ENCODE peak calls at places on chromosome 11, in four cellular contexts. One of them, this sample, is unnamed.

GRCh38 chr11:64081663-64082442 is 46.1 kb downstream of the FLRT1 start:
- DNase-seq in fibroblast of pulmonary artery: no peak
- DNase-seq in CD4-positive, alpha-beta memory T cell: no peak
- DNase-seq in AG04450: no peak
- DNase-seq in this sample: no peak

GRCh38 chr11:43489869-43490465 is 131.2 kb downstream of the TTC17 start:
- DNase-seq in fibroblast of pulmonary artery: no peak
- DNase-seq in CD4-positive, alpha-beta memory T cell: no peak
- DNase-seq in AG04450: no peak
- DNase-seq in this sample: no peak

GRCh38 chr11:65208785-65209710 is 27.3 kb downstream of the CAPN1 start:
- DNase-seq in fibroblast of pulmonary artery: no peak
- DNase-seq in CD4-positive, alpha-beta memory T cell: no peak
- DNase-seq in AG04450: no peak
- DNase-seq in this sample: no peak

GRCh38 chr11:75810637-75811383 is 4.2 kb upstream of the UVRAG start:
- DNase-seq in fibroblast of pulmonary artery: no peak
- DNase-seq in CD4-positive, alpha-beta memory T cell: no peak
- DNase-seq in AG04450: no peak
- DNase-seq in this sample: peak; percentile 85

GRCh38 chr11:47220401-47220821 is 5.6 kb downstream of the DDB2 start:
- DNase-seq in fibroblast of pulmonary artery: peak; percentile 92
- DNase-seq in CD4-positive, alpha-beta memory T cell: no peak
- DNase-seq in AG04450: no peak
- DNase-seq in this sample: no peak

GRCh38 chr11:58864335-58864734 is 19.8 kb upstream of the GLYATL2 start:
- DNase-seq in fibroblast of pulmonary artery: no peak
- DNase-seq in CD4-positive, alpha-beta memory T cell: no peak
- DNase-seq in AG04450: no peak
- DNase-seq in this sample: no peak

GRCh38 chr11:76169473-76169881 is 36.8 kb downstream of the WNT11 start:
- DNase-seq in fibroblast of pulmonary artery: no peak
- DNase-seq in CD4-positive, alpha-beta memory T cell: no peak
- DNase-seq in AG04450: no peak
- DNase-seq in this sample: peak; percentile 80

GRCh38 chr11:127804775-127805446 is 782.4 kb downstream of the ETS1 start:
- DNase-seq in fibroblast of pulmonary artery: no peak
- DNase-seq in CD4-positive, alpha-beta memory T cell: no peak
- DNase-seq in AG04450: no peak
- DNase-seq in this sample: no peak

GRCh38 chr11:59866397-59866796 is at the start of gene TCN1:
- DNase-seq in fibroblast of pulmonary artery: peak; percentile 35
- DNase-seq in CD4-positive, alpha-beta memory T cell: no peak
- DNase-seq in AG04450: no peak
- DNase-seq in this sample: no peak

GRCh38 chr11:105220175-105220574 is 80.6 kb upstream of the CARD18 start:
- DNase-seq in fibroblast of pulmonary artery: peak; percentile 16
- DNase-seq in CD4-positive, alpha-beta memory T cell: no peak
- DNase-seq in AG04450: no peak
- DNase-seq in this sample: no peak

GRCh38 chr11:31240340-31240904 is 129.1 kb downstream of the DCDC1 start:
- DNase-seq in fibroblast of pulmonary artery: peak; percentile 69
- DNase-seq in CD4-positive, alpha-beta memory T cell: peak; percentile 24
- DNase-seq in AG04450: peak; percentile 1
- DNase-seq in this sample: peak; percentile 47

GRCh38 chr11:72920001-72920400 is 105.8 kb downstream of the ATG16L2 start:
- DNase-seq in fibroblast of pulmonary artery: no peak
- DNase-seq in CD4-positive, alpha-beta memory T cell: no peak
- DNase-seq in AG04450: no peak
- DNase-seq in this sample: no peak

GRCh38 chr11:20131744-20132666 is 28.3 kb downstream of the DBX1 start:
- DNase-seq in fibroblast of pulmonary artery: peak; percentile 72
- DNase-seq in CD4-positive, alpha-beta memory T cell: peak; percentile 40
- DNase-seq in AG04450: peak; percentile 23
- DNase-seq in this sample: peak; percentile 43

GRCh38 chr11:18731949-18732821 is 6.2 kb upstream of the IGSF22 start:
- DNase-seq in fibroblast of pulmonary artery: peak; percentile 59
- DNase-seq in CD4-positive, alpha-beta memory T cell: peak; percentile 60
- DNase-seq in AG04450: no peak
- DNase-seq in this sample: peak; percentile 62

GRCh38 chr11:66224226-66224850 is 44.1 kb upstream of the RAB1B start:
- DNase-seq in fibroblast of pulmonary artery: no peak
- DNase-seq in CD4-positive, alpha-beta memory T cell: no peak
- DNase-seq in AG04450: no peak
- DNase-seq in this sample: no peak

GRCh38 chr11:16408619-16409018 is 52.3 kb upstream of the SOX6 start:
- DNase-seq in fibroblast of pulmonary artery: no peak
- DNase-seq in CD4-positive, alpha-beta memory T cell: no peak
- DNase-seq in AG04450: no peak
- DNase-seq in this sample: no peak

GRCh38 chr11:74256370-74257133 is 54.9 kb downstream of the P4HA3 start:
- DNase-seq in fibroblast of pulmonary artery: peak; percentile 44
- DNase-seq in CD4-positive, alpha-beta memory T cell: no peak
- DNase-seq in AG04450: no peak
- DNase-seq in this sample: no peak

GRCh38 chr11:27934830-27935145 is 173.2 kb downstream of the KIF18A start:
- DNase-seq in fibroblast of pulmonary artery: peak; percentile 93
- DNase-seq in CD4-positive, alpha-beta memory T cell: no peak
- DNase-seq in AG04450: peak; percentile 90
- DNase-seq in this sample: no peak

GRCh38 chr11:74004694-74005615 is 3.9 kb downstream of the UCP3 start:
- DNase-seq in fibroblast of pulmonary artery: no peak
- DNase-seq in CD4-positive, alpha-beta memory T cell: peak; percentile 90
- DNase-seq in AG04450: no peak
- DNase-seq in this sample: peak; percentile 58

GRCh38 chr11:8777907-8778767 is 95.5 kb downstream of the RPL27A start:
- DNase-seq in fibroblast of pulmonary artery: peak; percentile 29
- DNase-seq in CD4-positive, alpha-beta memory T cell: no peak
- DNase-seq in AG04450: no peak
- DNase-seq in this sample: peak; percentile 57

GRCh38 chr11:2210366-2211112 is 38.9 kb upstream of the TH start:
- DNase-seq in fibroblast of pulmonary artery: no peak
- DNase-seq in CD4-positive, alpha-beta memory T cell: no peak
- DNase-seq in AG04450: no peak
- DNase-seq in this sample: no peak

GRCh38 chr11:111944139-111944538 is 7.0 kb downstream of the DIXDC1 start:
- DNase-seq in fibroblast of pulmonary artery: peak; percentile 91
- DNase-seq in CD4-positive, alpha-beta memory T cell: no peak
- DNase-seq in AG04450: peak; percentile 59
- DNase-seq in this sample: no peak

GRCh38 chr11:28529540-28530410 is 421.6 kb downstream of the METTL15 start:
- DNase-seq in fibroblast of pulmonary artery: peak; percentile 85
- DNase-seq in CD4-positive, alpha-beta memory T cell: no peak
- DNase-seq in AG04450: peak; percentile 29
- DNase-seq in this sample: peak; percentile 52

GRCh38 chr11:27205269-27205668 is 157.7 kb downstream of the CCDC34 start:
- DNase-seq in fibroblast of pulmonary artery: no peak
- DNase-seq in CD4-positive, alpha-beta memory T cell: no peak
- DNase-seq in AG04450: no peak
- DNase-seq in this sample: no peak

GRCh38 chr11:74611369-74611861 is 19.0 kb downstream of the POLD3 start:
- DNase-seq in fibroblast of pulmonary artery: peak; percentile 86
- DNase-seq in CD4-positive, alpha-beta memory T cell: no peak
- DNase-seq in AG04450: peak; percentile 54
- DNase-seq in this sample: peak; percentile 34

GRCh38 chr11:129965248-129965647 is 37.4 kb downstream of the PRDM10 start:
- DNase-seq in fibroblast of pulmonary artery: no peak
- DNase-seq in CD4-positive, alpha-beta memory T cell: no peak
- DNase-seq in AG04450: no peak
- DNase-seq in this sample: no peak
- H3K4me3 ChIP-seq in fibroblast of pulmonary artery: no peak overlapping the region
- H3K4me3 ChIP-seq in CD4-positive, alpha-beta memory T cell: no peak overlapping the region
- H3K4me3 ChIP-seq in AG04450: no peak overlapping the region
- H3K4me3 ChIP-seq in this sample: no peak overlapping the region

DNA sequence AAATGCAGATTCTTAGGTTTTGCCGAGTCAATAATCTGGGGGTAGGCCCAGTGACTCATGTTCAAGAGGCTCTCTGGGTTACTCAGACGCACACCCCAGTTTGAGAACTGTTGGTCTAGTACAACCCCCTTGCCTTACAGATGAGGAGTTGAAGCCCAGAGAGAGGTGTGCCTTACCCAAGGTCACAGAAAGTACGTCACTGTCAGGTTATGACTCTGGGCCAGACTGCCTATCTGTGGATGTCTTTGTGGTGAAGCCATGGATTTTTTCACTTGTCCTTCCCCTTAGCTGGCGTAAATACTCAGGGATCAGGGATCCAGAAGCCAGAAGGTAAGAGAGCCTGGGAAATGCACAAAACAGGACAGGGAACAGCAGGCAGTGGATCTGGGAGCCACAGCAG is 25.2 kb upstream of the NECTIN1 start:
- DNase-seq in fibroblast of pulmonary artery: no peak
- DNase-seq in CD4-positive, alpha-beta memory T cell: no peak
- DNase-seq in AG04450: no peak
- DNase-seq in this sample: peak; percentile 48
- H3K4me3 ChIP-seq in fibroblast of pulmonary artery: no peak overlapping the region
- H3K4me3 ChIP-seq in CD4-positive, alpha-beta memory T cell: no peak overlapping the region
- H3K4me3 ChIP-seq in AG04450: no peak overlapping the region
- H3K4me3 ChIP-seq in this sample: peak overlapping the region; percentile 63

GRCh38 chr11:6648505-6648904 is 7.1 kb downstream of the DCHS1 start:
- DNase-seq in fibroblast of pulmonary artery: no peak
- DNase-seq in CD4-positive, alpha-beta memory T cell: no peak
- DNase-seq in AG04450: no peak
- DNase-seq in this sample: no peak

GRCh38 chr11:6647836-6648235 is 7.8 kb downstream of the DCHS1 start:
- DNase-seq in fibroblast of pulmonary artery: no peak
- DNase-seq in CD4-positive, alpha-beta memory T cell: no peak
- DNase-seq in AG04450: no peak
- DNase-seq in this sample: no peak

GRCh38 chr11:6647282-6647679 is 8.3 kb downstream of the DCHS1 start:
- DNase-seq in fibroblast of pulmonary artery: peak; percentile 52
- DNase-seq in CD4-positive, alpha-beta memory T cell: no peak
- DNase-seq in AG04450: no peak
- DNase-seq in this sample: no peak

GRCh38 chr11:6646631-6647281 is 8.9 kb downstream of the DCHS1 start:
- DNase-seq in fibroblast of pulmonary artery: peak; percentile 44
- DNase-seq in CD4-positive, alpha-beta memory T cell: peak; percentile 22
- DNase-seq in AG04450: no peak
- DNase-seq in this sample: peak; percentile 68

DNA sequence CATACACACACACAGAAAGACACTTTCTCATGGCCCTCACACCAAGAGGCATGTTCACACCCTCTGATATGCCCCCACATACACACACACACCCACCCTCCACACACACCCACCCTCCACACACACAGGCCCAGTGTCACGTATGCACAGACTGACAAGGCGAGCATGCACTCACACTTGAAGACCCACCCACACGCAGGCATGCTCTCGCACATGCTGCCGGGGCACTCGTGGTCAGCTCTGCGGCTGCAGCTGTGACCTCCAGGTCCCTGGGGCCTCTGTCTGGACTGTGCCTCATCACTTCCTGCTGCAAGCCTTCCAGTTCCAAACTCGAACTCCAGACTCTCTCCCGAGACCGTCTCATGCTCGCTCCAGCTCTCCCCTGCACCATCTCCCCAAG is 9.6 kb downstream of the DCHS1 start:
- DNase-seq in fibroblast of pulmonary artery: peak; percentile 64
- DNase-seq in CD4-positive, alpha-beta memory T cell: no peak
- DNase-seq in AG04450: peak; percentile 39
- DNase-seq in this sample: peak; percentile 60
- H3K4me3 ChIP-seq in fibroblast of pulmonary artery: no peak overlapping the region
- H3K4me3 ChIP-seq in CD4-positive, alpha-beta memory T cell: no peak overlapping the region
- H3K4me3 ChIP-seq in AG04450: peak overlapping the region; percentile 18
- H3K4me3 ChIP-seq in this sample: no peak overlapping the region

GRCh38 chr11:36450391-36450714 is 59.7 kb downstream of the TRAF6 start:
- DNase-seq in fibroblast of pulmonary artery: no peak
- DNase-seq in CD4-positive, alpha-beta memory T cell: no peak
- DNase-seq in AG04450: no peak
- DNase-seq in this sample: no peak
- H3K4me3 ChIP-seq in fibroblast of pulmonary artery: no peak overlapping the region
- H3K4me3 ChIP-seq in CD4-positive, alpha-beta memory T cell: no peak overlapping the region
- H3K4me3 ChIP-seq in AG04450: peak overlapping the region; percentile 35
- H3K4me3 ChIP-seq in this sample: peak overlapping the region; percentile 18